ENCODE peak calls at places on chromosomes 12 and 14, in eight cellular contexts. X is SK-N-SH, Z is OCI-LY7, G is GM23338, D is neural progenitor cell, B is PC-3, J is GM23248, W is MM.1S. Y is an unnamed sample.

GRCh38 chr12:103301642-103302620 is 193.8 kb downstream of the C12orf42 start:
- DNase-seq in X (peak; percentile 31), B (no peak), W (no peak), G (peak; percentile 89), J (no peak), D (peak; percentile 83), Z (no peak), Y (no peak)

GRCh38 chr12:71694099-71694820 is 8.4 kb downstream of the TMEM19 start:
- DNase-seq in X (no peak), B (no peak), G (no peak), Z (peak; percentile 89), W (peak; percentile 61), D (peak; percentile 38), J (peak; percentile 6), Y (no peak)

GRCh38 chr14:30680036-30680435 is 57.9 kb downstream of the SCFD1 start:
- DNase-seq in Z (no peak), D (no peak), G (no peak), W (no peak), X (no peak), B (no peak), J (no peak), Y (no peak)

GRCh38 chr12:47165934-47166333 is 86.2 kb upstream of the AMIGO2 start:
- DNase-seq in D (no peak), B (no peak), J (no peak), G (no peak), Z (no peak), X (no peak), W (no peak), Y (no peak)

GRCh38 chr12:57614178-57614947 is 3.1 kb downstream of the ARHGEF25 start:
- DNase-seq in B (no peak), D (peak; percentile 41), J (peak; percentile 45), W (peak; percentile 30), Z (peak; percentile 70), X (peak; percentile 75), G (peak; percentile 89), Y (peak; percentile 21)

GRCh38 chr12:75944097-75944904 is 87.3 kb downstream of the PHLDA1 start:
- DNase-seq in G (peak; percentile 71), B (peak; percentile 96), X (no peak), W (peak; percentile 90), J (peak; percentile 90), D (no peak), Z (peak; percentile 41), Y (peak; percentile 84)

GRCh38 chr12:13028825-13029570 is 15.2 kb upstream of the FAM234B start:
- DNase-seq in G (peak; percentile 45), B (no peak), D (peak; percentile 75), X (no peak), J (no peak), Z (no peak), W (no peak), Y (no peak)

GRCh38 chr14:36600431-36600830 is 18.0 kb upstream of the NKX2-8 start:
- DNase-seq in D (peak; percentile 35), W (no peak), X (no peak), J (no peak), G (peak; percentile 23), Z (no peak), B (no peak), Y (no peak)

GRCh38 chr12:77065361-77066204 is at the start of gene E2F7:
- DNase-seq in B (peak; percentile 97), D (peak; percentile 98), G (peak; percentile 98), X (peak; percentile 99), W (peak; percentile 93), Z (peak; percentile 92), J (peak; percentile 92), Y (peak; percentile 87)

GRCh38 chr14:70897475-70897874 is 9.8 kb upstream of the PCNX1 start:
- DNase-seq in B (no peak), G (no peak), W (no peak), X (no peak), J (peak; percentile 91), D (no peak), Z (no peak), Y (no peak)

GRCh38 chr12:5912437-5913334 is 32.4 kb downstream of the ANO2 start:
- DNase-seq in G (peak; percentile 88), Z (no peak), X (no peak), W (peak; percentile 27), J (no peak), B (peak; percentile 7), D (peak; percentile 82), Y (no peak)

GRCh38 chr12:48985475-48985897 is 7.4 kb downstream of the WNT1 start:
- DNase-seq in Z (no peak), B (no peak), W (no peak), J (no peak), D (no peak), G (no peak), X (no peak), Y (no peak)

GRCh38 chr14:89697281-89698060 is 257.1 kb downstream of the EFCAB11 start:
- DNase-seq in J (no peak), X (no peak), Z (no peak), B (no peak), G (no peak), W (no peak), D (no peak), Y (no peak)

GRCh38 chr12:47033797-47034555 is 45.4 kb upstream of the PCED1B start:
- DNase-seq in J (no peak), W (no peak), G (no peak), X (no peak), B (peak; percentile 91), D (no peak), Z (no peak), Y (no peak)

GRCh38 chr14:56797569-56798446 is 12.5 kb downstream of the OTX2 start:
- DNase-seq in D (peak; percentile 76), B (no peak), G (peak; percentile 67), W (no peak), Z (no peak), X (no peak), J (peak; percentile 5), Y (no peak)

GRCh38 chr14:100135073-100135472 is 24.4 kb downstream of the DEGS2 start:
- DNase-seq in G (no peak), W (no peak), J (no peak), D (no peak), X (no peak), B (no peak), Z (no peak), Y (no peak)

GRCh38 chr12:63764481-63764880 is 15.2 kb upstream of the RXYLT1 start:
- DNase-seq in J (no peak), X (no peak), W (no peak), G (peak; percentile 11), Z (no peak), B (no peak), D (peak; percentile 11), Y (no peak)

GRCh38 chr12:52091061-52091460 is 11.6 kb downstream of the SMIM41 start:
- DNase-seq in Z (no peak), B (no peak), X (peak; percentile 6), D (no peak), W (no peak), J (no peak), G (peak; percentile 27), Y (no peak)

GRCh38 chr12:98208846-98209245 is 306.5 kb upstream of the TMPO start:
- DNase-seq in X (peak; percentile 38), J (no peak), W (no peak), G (no peak), Z (no peak), B (no peak), D (no peak), Y (no peak)

GRCh38 chr12:133234971-133235370 is 706 bp downstream of the ANHX start:
- DNase-seq in Z (no peak), B (no peak), D (no peak), W (no peak), J (no peak), G (no peak), X (peak; percentile 9), Y (no peak)

GRCh38 chr12:62379026-62379722 is 87.5 kb upstream of the MON2 start:
- DNase-seq in G (no peak), B (no peak), Z (no peak), W (no peak), X (no peak), D (no peak), J (peak; percentile 49), Y (no peak)

GRCh38 chr14:36194645-36195044 is 18.1 kb upstream of the PTCSC3 start:
- DNase-seq in B (no peak), G (no peak), J (no peak), X (no peak), Z (no peak), W (no peak), D (no peak), Y (no peak)

GRCh38 chr14:30210630-30211029 is 283.0 kb upstream of the PRKD1 start:
- DNase-seq in W (no peak), G (no peak), D (no peak), Z (no peak), B (peak; percentile 19), X (no peak), J (peak; percentile 70), Y (no peak)

GRCh38 chr14:100091386-100091785 is 26.2 kb downstream of the EVL start:
- DNase-seq in X (no peak), G (no peak), B (no peak), D (no peak), W (no peak), Z (no peak), J (no peak), Y (no peak)

DNA sequence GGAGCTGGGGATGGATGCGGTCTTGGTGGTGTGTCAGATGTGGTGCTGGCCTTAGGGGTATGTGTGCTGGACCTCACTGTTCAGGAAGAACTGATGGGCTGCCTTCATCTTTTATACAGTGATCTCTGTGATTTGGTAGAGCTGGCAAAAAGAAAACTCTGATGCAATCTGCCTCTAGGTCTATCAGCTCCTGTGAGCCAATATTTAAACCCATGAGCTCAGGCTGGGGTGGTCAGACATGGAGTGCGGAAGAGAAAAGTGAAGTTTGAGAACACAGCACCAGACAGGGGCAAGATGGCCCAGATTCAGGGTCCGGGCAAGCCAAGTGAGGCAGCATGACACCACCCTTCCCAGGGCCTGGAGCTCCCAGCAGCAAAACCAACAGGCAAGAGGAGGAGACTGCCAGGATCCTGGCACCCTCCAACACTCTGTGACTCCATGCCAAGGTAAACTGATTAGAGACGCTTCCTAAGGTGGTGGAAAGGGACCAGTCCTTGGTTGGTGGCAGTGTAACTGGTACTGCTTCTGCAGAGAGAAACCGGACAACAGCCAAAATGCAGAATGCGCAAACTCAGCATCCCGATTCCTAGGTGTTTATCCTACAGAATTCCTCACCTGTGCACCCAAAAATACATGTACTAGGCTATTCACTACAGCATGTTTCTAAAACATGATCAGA is 82.3 kb downstream of the CHGA start:
- DNase-seq in J (no peak), W (no peak), Z (no peak), X (no peak), B (no peak), D (no peak), G (no peak), Y (no peak)
- TF ChIP-seq EZH2phosphoT487 in J (no peak), W (no peak), Z (no peak), X (no peak), B (no peak), D (no peak), G (no peak), Y (no peak)

GRCh38 chr12:120126635-120127005 is 10.1 kb upstream of the RAB35 start:
- DNase-seq in X (no peak), D (no peak), J (peak; percentile 43), B (no peak), G (peak; percentile 59), W (no peak), Z (no peak), Y (no peak)
- H3K27ac ChIP-seq in X (no peak overlapping the region), D (no peak overlapping the region), J (peak overlapping the region; percentile 25), B (no peak overlapping the region), G (peak overlapping the region; percentile 16), W (no peak overlapping the region), Z (no peak overlapping the region), Y (no peak overlapping the region)

GRCh38 chr12:126051611-126052107 is 986.4 kb downstream of the AACS start:
- DNase-seq in W (no peak), Z (no peak), X (no peak), D (no peak), G (peak; percentile 4), J (peak; percentile 15), B (peak; percentile 74), Y (no peak)
- TF ChIP-seq EZH2phosphoT487 in W (no peak), Z (no peak), X (no peak), D (no peak), G (no peak), J (no peak), B (no peak), Y (no peak)

GRCh38 chr14:22849212-22849819 is 12.9 kb downstream of the MMP14 start:
- DNase-seq in Z (no peak), J (peak; percentile 83), G (peak; percentile 48), B (no peak), W (no peak), D (no peak), X (peak; percentile 56), Y (no peak)
- H3K27ac ChIP-seq in Z (no peak overlapping the region), J (peak overlapping the region; percentile 100), G (peak overlapping the region; percentile 88), B (peak overlapping the region; percentile 97), W (no peak overlapping the region), D (no peak overlapping the region), X (peak overlapping the region; percentile 53), Y (no peak overlapping the region)